ENCODE peak calls at places on chromosomes 6 and 20, in seven cellular contexts. B is stimulated activated CD4-positive, alpha-beta T cell treated with anti-CD3 and anti-CD28 coated beads, Interleukin-4, amount 100 ng/mL, for 1 hour; X is AG10803; G is Daoy; K is WTC11; I is renal cortical epithelial cell; O is amygdala. D is an unnamed sample.

GRCh38 chr20:19370076-19371075 is 157.9 kb downstream of the SLC24A3 start:
- DNase-seq in B (no peak), X (no peak), G (no peak), K (no peak), I (no peak), O (no peak), D (no peak)

GRCh38 chr6:124963416-124964083 is 1.3 kb downstream of the RNF217 start:
- DNase-seq in B (no peak), X (peak), G (peak), K (no peak), I (peak), O (no peak), D (peak)

GRCh38 chr6:122063761-122064160 is 335.7 kb upstream of the HSF2 start:
- DNase-seq in B (no peak), X (no peak), G (no peak), K (no peak), I (no peak), O (no peak), D (no peak)

GRCh38 chr6:128421788-128422187 is 98.6 kb downstream of the PTPRK start:
- DNase-seq in B (no peak), X (no peak), G (no peak), K (no peak), I (no peak), O (no peak), D (no peak)

GRCh38 chr6:11613858-11614257 is 76.3 kb downstream of the TMEM170B start:
- DNase-seq in B (no peak), X (peak), G (peak), K (no peak), I (peak), O (no peak), D (no peak)

GRCh38 chr20:47181056-47181862 is 175.2 kb downstream of the ZMYND8 start:
- DNase-seq in B (no peak), X (peak), G (peak), K (peak), I (peak), O (no peak), D (peak)

GRCh38 chr20:38157635-38158495 is 7.2 kb downstream of the TGM2 start:
- DNase-seq in B (no peak), X (no peak), G (no peak), K (no peak), I (no peak), O (no peak), D (no peak)

GRCh38 chr6:70811788-70812187 is 144.1 kb downstream of the SMAP1 start:
- DNase-seq in B (no peak), X (no peak), G (peak), K (no peak), I (no peak), O (no peak), D (no peak)

GRCh38 chr6:34514593-34515472 is 41.3 kb downstream of the SPDEF start:
- DNase-seq in B (no peak), X (peak), G (no peak), K (peak), I (peak), O (peak), D (peak)

GRCh38 chr6:72787521-72788031 is 165.7 kb downstream of the KCNQ5 start:
- DNase-seq in B (no peak), X (peak), G (peak), K (no peak), I (peak), O (no peak), D (peak)

GRCh38 chr6:157649311-157650260 is 173.5 kb upstream of the SNX9 start:
- DNase-seq in B (no peak), X (no peak), G (no peak), K (no peak), I (no peak), O (peak), D (no peak)

GRCh38 chr6:106642476-106642875 is 13.1 kb downstream of the QRSL1 start:
- DNase-seq in B (no peak), X (no peak), G (no peak), K (no peak), I (no peak), O (no peak), D (no peak)

GRCh38 chr20:24686156-24686555 is 216.7 kb downstream of the SYNDIG1 start:
- DNase-seq in B (no peak), X (no peak), G (no peak), K (no peak), I (no peak), O (no peak), D (no peak)

GRCh38 chr6:108247965-108248536 is 12.8 kb downstream of the SNX3 start:
- DNase-seq in B (no peak), X (no peak), G (no peak), K (no peak), I (no peak), O (no peak), D (no peak)

GRCh38 chr6:156719720-156720563 is 57.2 kb upstream of the ARID1B start:
- DNase-seq in B (peak), X (peak), G (peak), K (peak), I (peak), O (peak), D (peak)

GRCh38 chr20:53658973-53659372 is 65.3 kb upstream of the ZNF217 start:
- DNase-seq in B (no peak), X (no peak), G (no peak), K (no peak), I (no peak), O (no peak), D (no peak)

GRCh38 chr6:126657556-126658129 is 317.7 kb downstream of the CENPW start:
- DNase-seq in B (no peak), X (peak), G (no peak), K (no peak), I (peak), O (no peak), D (peak)

GRCh38 chr6:105680131-105680530 is 277.2 kb upstream of the PREP start:
- DNase-seq in B (no peak), X (no peak), G (no peak), K (no peak), I (peak), O (no peak), D (no peak)

GRCh38 chr6:14396392-14396791 is 278.8 kb downstream of the CD83 start:
- DNase-seq in B (no peak), X (no peak), G (no peak), K (no peak), I (no peak), O (no peak), D (no peak)

GRCh38 chr6:88301888-88302768 is 136.0 kb upstream of the CNR1 start:
- DNase-seq in B (no peak), X (no peak), G (no peak), K (no peak), I (peak), O (no peak), D (no peak)

GRCh38 chr6:14810021-14810420 is 435.8 kb upstream of the JARID2 start:
- DNase-seq in B (no peak), X (no peak), G (no peak), K (no peak), I (no peak), O (no peak), D (no peak)

GRCh38 chr6:85675030-85675819 is 32.5 kb upstream of the SYNCRIP start:
- DNase-seq in B (no peak), X (peak), G (peak), K (no peak), I (peak), O (no peak), D (no peak)

GRCh38 chr6:169677096-169677495 is 24.7 kb downstream of the WDR27 start:
- DNase-seq in B (no peak), X (no peak), G (no peak), K (no peak), I (peak), O (no peak), D (no peak)

GRCh38 chr20:5078399-5078958 is 41.3 kb downstream of the PCNA start:
- DNase-seq in B (peak), X (peak), G (peak), K (no peak), I (no peak), O (no peak), D (no peak)

GRCh38 chr6:11236351-11236750 is 3.9 kb upstream of the NEDD9 start:
- DNase-seq in B (peak), X (peak), G (peak), K (no peak), I (peak), O (no peak), D (no peak)

GRCh38 chr20:59010995-59011873 is 4.2 kb upstream of the CTSZ start:
- DNase-seq in B (no peak), X (peak), G (peak), K (peak), I (peak), O (no peak), D (peak)

GRCh38 chr6:164911873-164912580 is 397.4 kb downstream of the C6orf118 start:
- DNase-seq in B (no peak), X (peak), G (peak), K (no peak), I (no peak), O (no peak), D (no peak)

GRCh38 chr20:45991616-45992015 is 17.1 kb upstream of the MMP9 start:
- DNase-seq in B (no peak), X (no peak), G (no peak), K (no peak), I (no peak), O (no peak), D (no peak)

GRCh38 chr20:51862796-51863195 is 60.5 kb upstream of the SALL4 start:
- DNase-seq in B (no peak), X (peak), G (peak), K (no peak), I (no peak), O (no peak), D (no peak)

GRCh38 chr6:91681341-91681740 is 1094.5 kb upstream of the MAP3K7 start:
- DNase-seq in B (no peak), X (no peak), G (no peak), K (no peak), I (no peak), O (no peak), D (no peak)

GRCh38 chr20:42961771-42962170 is 227.9 kb downstream of the PTPRT start:
- DNase-seq in B (no peak), X (no peak), G (no peak), K (peak), I (no peak), O (no peak), D (peak)

GRCh38 chr6:28811873-28812272 is 111.9 kb downstream of the TRIM27 start:
- DNase-seq in B (no peak), X (no peak), G (peak), K (no peak), I (no peak), O (no peak), D (peak)

GRCh38 chr6:41284726-41285125 is 1.8 kb downstream of the TREM1 start:
- DNase-seq in B (no peak), X (peak), G (peak), K (no peak), I (peak), O (no peak), D (no peak)

GRCh38 chr6:124334359-124334758 is 530.7 kb downstream of the NKAIN2 start:
- DNase-seq in B (no peak), X (no peak), G (no peak), K (no peak), I (no peak), O (no peak), D (no peak)

GRCh38 chr20:51526105-51526470 is 16.4 kb downstream of the NFATC2 start:
- DNase-seq in B (no peak), X (no peak), G (no peak), K (no peak), I (no peak), O (no peak), D (no peak)

D was measured in H7.